ENCODE peak calls at places on chromosome 4, in eight cellular contexts. V is breast epithelium; K is lung; I is type B pancreatic cell; B is progenitor cell of endocrine pancreas; F is kidney epithelial cell; U is GM13976; G is CD4-positive, alpha-beta T cell. E is an unnamed sample.
A peak's percentile ranks its signal among the peaks of the same experiment; 100 is the strongest.

GRCh38 chr4:39324446-39324845 is 41.7 kb downstream of the RFC1 start:
- DNase-seq in I (no peak), V (no peak), B (no peak), G (no peak), F (no peak), U (no peak), K (no peak), E (no peak)

GRCh38 chr4:29553842-29554241 is 1166.3 kb upstream of the PCDH7 start:
- DNase-seq in I (no peak), B (no peak), K (no peak), V (no peak), F (peak; percentile 9), U (no peak), G (no peak), E (no peak)

GRCh38 chr4:164109517-164109916 is 615.0 kb downstream of the TMA16 start:
- DNase-seq in G (no peak), I (no peak), F (no peak), U (no peak), B (no peak), K (no peak), V (no peak), E (no peak)

GRCh38 chr4:25862411-25863346 is at the start of gene SEL1L3:
- DNase-seq in K (peak; percentile 62), F (no peak), U (peak; percentile 85), G (peak; percentile 33), V (no peak), B (peak; percentile 53), I (peak; percentile 73), E (peak; percentile 41)

GRCh38 chr4:185396724-185397402 is at the start of gene ANKRD37:
- DNase-seq in G (no peak), U (no peak), B (peak; percentile 21), V (peak; percentile 63), K (peak; percentile 64), F (peak; percentile 50), I (no peak), E (no peak)

GRCh38 chr4:136032391-136032790 is 1499.9 kb downstream of the PCDH18 start:
- DNase-seq in V (no peak), K (no peak), F (no peak), B (no peak), G (no peak), U (no peak), I (no peak), E (no peak)

GRCh38 chr4:119592708-119593298 is 35.8 kb downstream of the PDE5A start:
- DNase-seq in I (no peak), B (no peak), K (no peak), U (no peak), G (no peak), F (no peak), V (no peak), E (no peak)

GRCh38 chr4:25863906-25864418 is 1.2 kb upstream of the SEL1L3 start:
- DNase-seq in K (no peak), U (no peak), B (no peak), I (no peak), G (no peak), V (no peak), F (no peak), E (no peak)

GRCh38 chr4:39319678-39320077 is 46.5 kb downstream of the RFC1 start:
- DNase-seq in G (no peak), V (no peak), K (no peak), B (no peak), U (no peak), F (peak; percentile 85), I (no peak), E (no peak)

DNA sequence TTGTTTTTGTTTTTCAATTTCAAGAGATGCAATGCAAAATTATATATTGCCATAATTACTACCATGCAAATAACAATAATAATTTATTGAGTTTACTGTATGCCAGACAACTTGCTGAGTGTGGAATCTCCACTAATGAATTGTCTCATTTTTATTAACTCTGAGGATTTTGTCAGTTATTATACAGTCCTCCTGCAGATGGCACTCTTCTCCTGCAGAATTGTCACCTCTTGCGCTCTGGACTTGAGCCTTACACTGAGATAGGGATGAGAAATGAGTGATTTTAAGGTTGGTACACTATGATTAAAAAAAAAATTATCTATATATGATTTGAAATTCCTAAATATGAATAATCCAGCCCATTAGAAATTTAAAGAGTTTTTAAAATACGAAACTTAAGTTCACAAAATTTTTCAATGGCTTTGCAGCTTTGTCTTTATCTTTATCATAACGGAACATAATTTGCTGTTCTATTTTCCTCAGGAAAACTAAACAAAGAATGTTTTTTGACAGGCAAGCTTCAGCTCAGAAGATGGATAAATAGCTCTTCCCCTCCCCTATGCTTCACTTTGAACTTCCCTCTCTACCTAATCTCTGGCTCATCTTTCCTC is 12.7 kb upstream of the PAQR3 start:
- DNase-seq in F (no peak), I (no peak), K (no peak), G (no peak), U (peak; percentile 21), V (no peak), B (no peak), E (no peak)
- TF ChIP-seq CTCF in F (peak; percentile 58), I (peak; percentile 92), K (peak; percentile 63), G (peak; percentile 75), U (peak; percentile 56), V (peak; percentile 47), B (peak; percentile 87), E (peak; percentile 70)

GRCh38 chr4:87392183-87392582 is 1.2 kb upstream of the HSD17B11 start:
- DNase-seq in V (no peak), G (no peak), K (no peak), U (no peak), I (no peak), F (no peak), B (no peak), E (no peak)

GRCh38 chr4:87391783-87392054 is 731 bp upstream of the HSD17B11 start:
- DNase-seq in G (no peak), F (no peak), B (no peak), I (no peak), V (no peak), K (no peak), U (no peak), E (no peak)

GRCh38 chr4:87387237-87387636 is 3.8 kb downstream of the HSD17B11 start:
- DNase-seq in K (no peak), V (no peak), U (no peak), I (no peak), G (no peak), F (no peak), B (no peak), E (no peak)

DNA sequence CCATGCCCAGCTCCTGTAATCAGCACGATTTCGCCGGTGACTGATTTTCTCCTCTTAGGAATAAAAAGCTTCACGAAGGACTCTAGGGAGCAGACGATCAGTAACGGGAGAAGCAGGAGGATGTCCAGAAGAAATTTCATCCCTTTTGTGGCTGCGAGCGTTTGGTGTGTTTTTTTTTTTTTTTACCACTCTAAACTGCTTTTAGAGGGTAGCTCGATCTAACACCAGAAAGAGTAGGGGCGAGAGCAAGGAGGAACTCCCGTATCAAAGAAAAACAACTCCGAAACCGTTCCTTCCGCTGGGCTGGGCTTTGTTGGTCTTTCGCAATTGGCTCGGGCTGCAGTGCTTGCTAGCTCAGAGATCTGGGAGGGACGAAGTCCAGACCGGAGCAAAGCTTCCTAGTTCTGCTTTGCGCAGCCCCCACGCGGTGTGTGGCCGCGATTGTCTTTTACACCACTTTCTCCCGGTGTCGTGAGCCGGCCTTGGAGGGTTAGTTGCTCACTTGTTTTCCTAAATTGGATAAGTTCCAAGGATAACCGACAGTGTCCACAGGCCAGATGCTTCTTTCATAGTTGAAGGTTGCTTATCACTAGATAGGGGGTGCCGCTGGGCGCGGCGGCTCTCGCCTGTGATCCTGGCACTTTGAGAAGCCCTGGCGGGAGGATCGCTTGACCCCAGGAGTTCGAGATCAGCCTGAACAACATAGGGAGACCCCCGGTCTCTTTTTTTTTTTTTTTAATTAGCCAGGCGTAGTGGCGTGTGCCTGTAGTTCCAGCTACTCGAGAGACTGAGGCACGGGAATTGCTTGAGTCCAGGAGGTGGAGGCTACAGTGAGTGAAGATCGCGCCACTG is at the start of gene HSD17B11:
- DNase-seq in V (peak; percentile 73), F (peak; percentile 86), G (peak; percentile 74), U (peak; percentile 95), I (peak; percentile 83), K (peak; percentile 93), B (peak; percentile 59), E (peak; percentile 66)
- TF ChIP-seq CTCF in V (no peak), F (peak; percentile 16), G (no peak), U (no peak), I (peak; percentile 46), K (no peak), B (no peak), E (no peak)

DNA sequence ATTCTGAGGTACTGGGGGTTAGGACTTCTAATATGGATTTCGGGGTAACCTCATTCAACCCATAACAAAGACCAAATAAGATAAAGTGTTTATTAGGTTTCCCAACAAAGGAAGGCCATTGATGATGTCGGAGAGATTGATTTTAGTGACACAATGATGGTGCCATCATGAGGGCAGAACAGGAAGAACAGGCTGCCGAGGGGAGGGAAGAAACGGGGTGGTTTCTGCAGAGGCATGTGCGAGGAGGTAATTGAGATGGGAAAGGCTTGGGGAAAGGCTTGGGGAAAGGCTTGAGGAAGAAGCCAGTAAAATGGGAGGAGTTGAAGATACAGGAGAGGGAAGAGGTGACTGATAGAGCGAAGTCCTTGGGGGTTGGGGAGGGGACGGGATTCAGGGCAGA is 6.2 kb downstream of the HPSE start:
- DNase-seq in B (no peak), G (no peak), I (no peak), F (no peak), K (no peak), V (no peak), U (no peak), E (no peak)
- TF ChIP-seq CTCF in B (no peak), G (no peak), I (no peak), F (no peak), K (no peak), V (no peak), U (no peak), E (no peak)

GRCh38 chr4:105661028-105661427 is 47.5 kb downstream of the INTS12 start:
- DNase-seq in V (no peak), F (no peak), K (no peak), U (no peak), B (no peak), G (no peak), I (no peak), E (no peak)

GRCh38 chr4:105662935-105663675 is 45.4 kb downstream of the INTS12 start:
- DNase-seq in G (no peak), U (no peak), V (no peak), B (no peak), I (no peak), F (no peak), K (no peak), E (no peak)

GRCh38 chr4:105670684-105671083 is 37.8 kb downstream of the INTS12 start:
- DNase-seq in U (no peak), B (no peak), V (no peak), I (no peak), K (no peak), G (no peak), F (no peak), E (no peak)

GRCh38 chr4:105666693-105667092 is 41.8 kb downstream of the INTS12 start:
- DNase-seq in U (peak; percentile 32), B (no peak), K (no peak), V (no peak), I (no peak), F (no peak), G (no peak), E (no peak)
- TF ChIP-seq CTCF in U (peak; percentile 8), B (peak; percentile 39), K (no peak), V (no peak), I (peak; percentile 51), F (peak; percentile 10), G (no peak), E (no peak)